ENCODE peak calls at places on chromosomes 2 and 18, in nine cellular contexts. B is MM.1S; T is iPS DF 6.9; I is hepatocyte; N is CD8-positive, alpha-beta memory T cell; S is HFF-Myc; O is HepG2; Y is HL-60; V is CD4-positive, CD25-positive, alpha-beta regulatory T cell. M is an unnamed sample.

GRCh38 chr18:77676901-77677300 is 427.3 kb downstream of the GALR1 start:
- DNase-seq in O (no peak), S (no peak), T (no peak), N (no peak), I (no peak), B (no peak), Y (no peak), V (no peak), M (no peak)

GRCh38 chr2:8547284-8548064 is 134.4 kb upstream of the ID2 start:
- DNase-seq in V (no peak), Y (no peak), B (no peak), N (no peak), I (no peak), O (no peak), T (no peak), S (no peak), M (peak)

GRCh38 chr2:202104286-202104870 is 31.3 kb downstream of the KIAA2012 start:
- DNase-seq in V (peak), B (peak), S (peak), T (no peak), N (no peak), O (peak), I (peak), Y (peak), M (no peak)

GRCh38 chr2:23555944-23556343 is 171.0 kb downstream of the KLHL29 start:
- DNase-seq in Y (no peak), S (no peak), I (no peak), T (no peak), V (no peak), N (no peak), O (no peak), B (no peak), M (peak)

GRCh38 chr2:9796056-9796792 is 47.0 kb upstream of the TAF1B start:
- DNase-seq in N (no peak), O (no peak), B (no peak), I (no peak), S (no peak), T (no peak), V (no peak), Y (no peak), M (no peak)

GRCh38 chr2:234745347-234745746 is 206.5 kb upstream of the SH3BP4 start:
- DNase-seq in S (no peak), N (no peak), B (no peak), T (no peak), I (no peak), Y (no peak), V (no peak), O (no peak), M (no peak)

GRCh38 chr2:159605441-159606178 is 10.7 kb downstream of the BAZ2B start:
- DNase-seq in V (no peak), I (no peak), N (no peak), T (no peak), Y (no peak), B (no peak), O (no peak), S (no peak), M (no peak)

GRCh38 chr18:24157855-24158254 is 19.0 kb downstream of the CABYR start:
- DNase-seq in S (no peak), N (no peak), B (no peak), I (no peak), V (no peak), Y (no peak), O (no peak), T (no peak), M (no peak)

GRCh38 chr18:63314062-63314790 is 5.3 kb downstream of the BCL2 start:
- DNase-seq in O (no peak), B (no peak), S (no peak), Y (no peak), N (no peak), V (no peak), T (no peak), I (no peak), M (no peak)

GRCh38 chr2:108634591-108635160 is 84.6 kb upstream of the RANBP2 start:
- DNase-seq in T (no peak), S (no peak), Y (no peak), N (no peak), I (no peak), B (no peak), V (no peak), O (no peak), M (no peak)

GRCh38 chr2:165401285-165401852 is 68.1 kb upstream of the CSRNP3 start:
- DNase-seq in O (peak), T (peak), S (peak), V (peak), I (peak), Y (peak), B (peak), N (peak), M (no peak)

GRCh38 chr18:54938506-54938905 is 20.8 kb downstream of the CCDC68 start:
- DNase-seq in Y (no peak), I (no peak), O (no peak), B (no peak), T (no peak), S (no peak), N (no peak), V (no peak), M (no peak)

GRCh38 chr2:86807462-86808275 is 17.0 kb upstream of the CD8A start:
- DNase-seq in T (no peak), B (peak), Y (no peak), O (peak), S (peak), I (peak), V (peak), N (peak), M (peak)

GRCh38 chr2:25558262-25558661 is 115.1 kb downstream of the DTNB start:
- DNase-seq in V (peak), I (no peak), N (peak), Y (peak), S (peak), B (peak), O (no peak), T (no peak), M (no peak)

GRCh38 chr2:190637903-190638618 is 10.8 kb upstream of the NAB1 start:
- DNase-seq in B (no peak), V (no peak), O (peak), Y (no peak), S (no peak), N (no peak), T (no peak), I (no peak), M (peak)

GRCh38 chr2:172239944-172240590 is 137.4 kb upstream of the DLX2 start:
- DNase-seq in Y (no peak), T (no peak), O (no peak), V (no peak), I (no peak), N (no peak), B (no peak), S (no peak), M (no peak)

GRCh38 chr2:236711440-236711839 is 141.8 kb downstream of the ACKR3 start:
- DNase-seq in B (peak), Y (no peak), V (peak), I (no peak), O (no peak), N (no peak), S (no peak), T (no peak), M (peak)

GRCh38 chr2:177670791-177671528 is 278.4 kb downstream of the AGPS start:
- DNase-seq in N (no peak), B (no peak), T (no peak), I (no peak), O (no peak), S (no peak), Y (no peak), V (no peak), M (no peak)

GRCh38 chr18:27728659-27729058 is 448.3 kb downstream of the CDH2 start:
- DNase-seq in Y (no peak), T (no peak), N (no peak), I (no peak), O (no peak), B (no peak), V (no peak), S (no peak), M (no peak)

GRCh38 chr18:67232406-67232805 is 284.1 kb downstream of the DSEL start:
- DNase-seq in N (no peak), Y (no peak), T (no peak), V (no peak), B (no peak), I (no peak), S (no peak), O (no peak), M (no peak)

DNA sequence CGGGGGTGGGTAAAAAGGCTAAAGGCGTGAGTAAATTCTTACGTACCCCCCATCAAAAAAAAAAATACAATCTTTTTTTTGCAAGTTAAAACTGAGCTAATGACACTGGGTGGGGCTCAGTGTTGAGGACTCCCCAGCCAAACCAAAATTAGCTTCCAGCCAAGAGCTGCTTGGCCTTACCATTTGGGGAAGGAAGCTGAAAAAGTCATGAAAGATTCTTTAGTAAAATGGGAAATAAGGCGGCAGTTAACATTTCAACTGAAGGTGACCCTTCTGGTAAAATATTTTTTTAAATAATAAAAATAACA is 16.4 kb downstream of the SMAD7 start:
- DNase-seq in O (no peak), Y (peak), N (no peak), I (no peak), T (no peak), S (no peak), B (no peak), V (no peak), M (no peak)
- H3K4me3 ChIP-seq in O (no peak), Y (no peak), N (no peak), I (no peak), T (no peak), S (no peak), B (peak), V (peak), M (peak)

GRCh38 chr2:241009601-241010530 is 11.4 kb downstream of the SNED1 start:
- DNase-seq in T (peak), V (peak), O (no peak), I (peak), B (no peak), S (peak), N (peak), Y (no peak), M (peak)

GRCh38 chr2:241009191-241009590 is 10.8 kb downstream of the SNED1 start:
- DNase-seq in V (no peak), B (no peak), Y (no peak), N (no peak), O (no peak), S (no peak), T (no peak), I (peak), M (peak)

GRCh38 chr2:241007880-241008710 is 9.7 kb downstream of the SNED1 start:
- DNase-seq in S (no peak), Y (no peak), V (no peak), T (no peak), I (no peak), B (no peak), N (no peak), O (no peak), M (no peak)

GRCh38 chr2:241007111-241007510 is 8.7 kb downstream of the SNED1 start:
- DNase-seq in B (no peak), S (no peak), V (no peak), Y (no peak), N (no peak), T (no peak), O (no peak), I (no peak), M (no peak)

GRCh38 chr2:241008711-241009121 is 10.3 kb downstream of the SNED1 start:
- DNase-seq in N (no peak), O (no peak), V (no peak), S (no peak), I (peak), Y (no peak), B (no peak), T (no peak), M (peak)
- H3K4me3 ChIP-seq in N (no peak), O (no peak), V (no peak), S (no peak), I (no peak), Y (no peak), B (no peak), T (no peak), M (no peak)

DNA sequence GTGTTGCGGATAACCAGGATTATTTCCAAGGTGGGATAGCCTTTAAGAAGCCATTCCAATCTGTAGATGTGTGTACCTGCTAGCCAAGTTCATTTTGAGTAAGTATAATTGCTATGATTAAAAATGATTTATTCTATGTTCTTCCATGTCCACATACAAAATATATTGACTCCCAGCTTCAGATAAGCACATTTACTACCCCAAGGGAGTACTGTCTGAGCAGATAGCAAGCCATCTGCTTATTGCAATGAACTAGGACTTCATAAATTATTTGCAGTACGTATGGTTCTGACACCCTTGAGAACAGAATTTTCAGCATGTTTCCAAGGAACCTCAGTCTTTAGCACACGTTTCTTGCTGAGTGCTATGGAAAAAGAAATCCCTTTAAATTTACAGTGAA is 28.2 kb downstream of the ABCG5 start:
- DNase-seq in N (no peak), V (no peak), S (no peak), I (no peak), B (no peak), T (no peak), O (no peak), Y (no peak), M (no peak)
- H3K4me3 ChIP-seq in N (no peak), V (no peak), S (no peak), I (no peak), B (no peak), T (no peak), O (no peak), Y (no peak), M (no peak)

DNA sequence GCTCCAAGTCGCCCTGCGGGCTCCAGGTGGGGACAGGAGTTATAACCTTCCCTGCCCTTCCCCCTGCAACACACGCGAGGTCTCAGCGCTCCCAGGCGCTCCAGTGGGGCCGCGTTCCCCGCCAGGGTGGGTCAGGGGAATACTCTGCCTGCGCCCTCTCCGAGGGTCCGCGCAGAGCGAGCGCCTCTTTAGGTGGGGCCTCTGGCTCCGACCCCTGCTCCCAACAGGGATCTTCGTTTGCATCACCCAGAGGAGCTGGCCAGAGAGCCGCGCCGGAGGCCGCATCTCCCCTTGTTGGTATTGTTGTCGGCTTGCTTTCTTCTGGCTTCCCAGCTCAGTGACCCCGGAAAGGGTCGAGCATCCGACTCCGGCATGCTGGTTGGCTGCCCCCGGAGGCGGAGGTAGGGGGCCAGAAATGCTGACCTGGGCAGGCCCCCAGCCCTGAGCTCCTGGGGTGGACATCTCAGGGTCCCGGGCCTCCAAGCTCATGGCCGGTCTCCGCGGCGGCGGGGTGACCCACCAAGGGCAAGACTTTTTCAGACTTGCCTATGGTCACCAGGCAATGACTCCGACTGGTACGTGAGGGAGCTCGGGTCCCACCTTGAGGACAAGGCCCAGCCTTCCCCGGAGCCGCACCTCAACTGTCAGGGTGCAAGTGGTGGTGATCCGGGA is 11.2 kb upstream of the EN1 start:
- DNase-seq in N (no peak), B (no peak), Y (no peak), V (no peak), T (no peak), S (no peak), O (no peak), I (no peak), M (no peak)
- H3K4me3 ChIP-seq in N (no peak), B (no peak), Y (no peak), V (no peak), T (no peak), S (no peak), O (no peak), I (no peak), M (no peak)

DNA sequence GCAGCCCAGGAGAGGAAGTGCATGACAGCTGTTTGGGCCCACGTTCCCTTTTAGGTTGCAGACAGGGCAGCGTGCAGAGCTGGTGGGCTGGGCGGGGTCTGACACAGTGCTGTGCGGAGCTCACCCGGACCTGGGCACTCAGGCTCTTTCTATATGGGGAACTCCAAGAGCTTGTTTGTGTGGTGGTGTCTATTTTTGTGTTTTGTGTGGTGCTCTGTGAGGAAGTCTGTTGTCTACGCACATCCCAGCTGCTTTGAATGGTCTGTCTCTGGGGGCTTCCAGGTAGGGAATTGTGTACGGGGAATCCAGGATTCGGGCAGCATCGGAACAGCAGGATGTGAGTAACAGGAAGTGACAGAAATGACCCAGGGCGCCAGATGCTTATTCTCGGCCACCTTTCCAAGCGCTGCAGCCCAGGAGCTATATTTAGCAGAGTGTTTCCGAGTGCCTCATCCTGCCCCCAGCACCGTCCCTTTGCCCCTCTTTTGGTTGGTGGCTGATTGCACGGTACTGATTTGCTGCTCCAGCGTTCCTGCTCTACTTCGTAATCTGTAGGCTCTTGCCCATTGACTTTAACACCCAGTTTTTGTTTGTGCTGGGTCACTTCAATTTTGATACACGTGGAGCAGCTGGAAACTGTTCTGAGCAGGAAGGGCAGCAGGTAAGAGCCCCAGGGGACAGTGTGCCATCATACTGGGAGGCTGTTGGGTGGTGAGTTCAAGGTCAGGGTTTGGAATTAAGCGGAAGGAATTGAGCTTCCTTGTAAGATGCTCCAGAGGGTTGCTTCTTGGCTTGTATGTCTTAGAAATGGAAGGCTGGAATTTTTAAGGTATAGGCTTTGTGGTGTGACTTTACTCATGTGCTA is 64.7 kb downstream of the DGKD start:
- DNase-seq in V (peak), Y (no peak), I (no peak), B (peak), S (peak), N (peak), O (no peak), T (no peak), M (peak)
- H3K4me3 ChIP-seq in V (peak), Y (no peak), I (no peak), B (peak), S (peak), N (peak), O (no peak), T (no peak), M (peak)

GRCh38 chr18:56691530-56691929 is 40.4 kb downstream of the WDR7 start:
- DNase-seq in V (no peak), I (no peak), T (no peak), O (no peak), Y (no peak), B (no peak), N (no peak), S (no peak), M (no peak)

GRCh38 chr18:56702946-56703345 is 51.8 kb downstream of the WDR7 start:
- DNase-seq in T (no peak), O (peak), V (peak), I (peak), N (peak), B (peak), Y (peak), S (peak), M (no peak)

DNA sequence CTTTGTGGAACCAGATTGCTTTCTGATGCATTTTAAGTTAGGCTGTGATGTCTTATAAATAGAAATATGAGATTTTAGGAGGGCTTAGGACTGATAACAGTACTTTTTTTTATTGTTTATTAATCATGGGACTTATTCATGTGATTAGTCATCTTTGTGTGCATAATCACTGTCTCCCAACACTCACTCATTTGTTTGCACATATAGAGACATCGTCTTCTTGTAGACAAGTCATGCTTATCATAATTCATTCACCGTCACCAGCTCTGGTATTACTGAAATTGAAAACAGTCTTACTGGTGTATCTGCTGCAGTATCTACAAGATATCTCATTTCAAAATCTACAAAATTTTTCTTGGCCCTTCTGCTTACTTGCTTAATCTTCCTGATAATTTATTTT is 45.8 kb downstream of the WDR7 start:
- DNase-seq in V (no peak), T (no peak), N (no peak), S (no peak), I (no peak), O (no peak), Y (no peak), B (no peak), M (no peak)
- H3K4me3 ChIP-seq in V (no peak), T (no peak), N (no peak), S (no peak), I (no peak), O (no peak), Y (no peak), B (no peak), M (no peak)

DNA sequence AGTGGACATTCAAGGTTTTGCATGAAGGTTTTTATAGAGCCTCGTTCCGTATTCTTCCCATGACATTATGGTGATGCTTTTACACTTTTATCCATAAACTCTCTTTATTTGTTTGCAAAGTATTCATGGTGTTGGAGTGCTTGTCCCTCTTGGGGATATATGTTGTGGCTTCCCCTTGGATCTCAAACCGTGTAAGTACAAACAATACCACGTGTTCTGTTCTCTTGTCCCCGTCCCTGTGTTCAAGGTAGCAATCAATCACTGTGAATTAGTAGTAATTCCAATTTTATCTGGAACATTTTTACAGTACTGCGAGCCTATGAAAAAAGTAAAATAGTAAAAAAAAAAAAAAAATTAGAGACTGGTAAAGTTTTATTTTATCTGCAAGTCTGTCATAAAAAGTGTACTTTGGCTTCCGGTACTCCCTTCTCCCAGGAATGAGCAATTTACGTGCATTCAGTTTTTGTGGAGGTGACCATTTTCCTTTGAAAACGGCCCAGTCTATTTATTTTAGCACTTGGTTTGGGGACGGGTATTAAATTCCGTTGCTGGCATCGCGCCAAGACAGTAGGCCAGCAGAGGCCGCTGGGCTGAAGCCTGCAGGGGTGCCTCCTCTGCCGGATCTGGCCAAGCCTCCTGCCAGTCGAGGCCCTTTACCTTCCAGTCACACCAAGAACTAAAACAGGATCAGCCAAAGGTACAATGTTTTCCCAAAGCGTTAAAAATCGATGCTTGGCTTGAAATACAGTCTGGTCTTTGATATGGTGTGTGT is 175.7 kb downstream of the SOCS6 start:
- DNase-seq in Y (peak), N (peak), V (peak), O (peak), S (no peak), B (peak), I (peak), T (peak), M (peak)
- H3K4me3 ChIP-seq in Y (peak), N (peak), V (no peak), O (peak), S (peak), B (no peak), I (peak), T (no peak), M (peak)